ENCODE peak calls at places on chromosome 20, in eight cellular contexts. C is caudate nucleus; Z is colonic mucosa; R is CD4-positive, alpha-beta T cell; D is AG04450; B is A673; O is heart right ventricle; I is small intestine. N is an unnamed sample.

GRCh38 chr20:15628954-15629353 is 944.3 kb downstream of the KIF16B start:
- DNase-seq in Z (no peak), D (no peak), C (no peak), O (no peak), R (no peak), B (no peak), I (no peak), N (no peak)

GRCh38 chr20:62607366-62608217 is 34.7 kb upstream of the SLCO4A1 start:
- DNase-seq in C (no peak), R (no peak), D (no peak), B (no peak), O (no peak), Z (no peak), I (no peak), N (no peak)

GRCh38 chr20:36214684-36215256 is 21.5 kb upstream of the AAR2 start:
- DNase-seq in R (no peak), D (peak), O (no peak), Z (no peak), C (no peak), B (peak), I (no peak), N (no peak)

GRCh38 chr20:35563834-35564233 is 22.0 kb downstream of the ERGIC3 start:
- DNase-seq in D (no peak), R (no peak), B (no peak), Z (no peak), C (no peak), O (no peak), I (no peak), N (no peak)

GRCh38 chr20:53124075-53124532 is 151.9 kb downstream of the TSHZ2 start:
- DNase-seq in I (no peak), D (no peak), B (no peak), C (no peak), R (no peak), O (peak), Z (no peak), N (peak)

GRCh38 chr20:19653328-19653727 is 104.7 kb upstream of the RIN2 start:
- DNase-seq in B (no peak), D (no peak), C (no peak), Z (no peak), O (no peak), R (no peak), I (no peak), N (no peak)

GRCh38 chr20:22460231-22460630 is 124.1 kb downstream of the FOXA2 start:
- DNase-seq in B (no peak), C (no peak), I (no peak), D (no peak), R (no peak), Z (no peak), O (no peak), N (no peak)

GRCh38 chr20:5714261-5715041 is 35.8 kb upstream of the SHLD1 start:
- DNase-seq in R (peak), I (peak), C (no peak), Z (no peak), D (no peak), O (peak), B (no peak), N (no peak)

GRCh38 chr20:47559141-47559540 is 57.5 kb downstream of the NCOA3 start:
- DNase-seq in C (no peak), R (no peak), I (no peak), Z (no peak), D (no peak), B (no peak), O (no peak), N (no peak)

GRCh38 chr20:63920226-63920625 is 25.3 kb downstream of the DNAJC5 start:
- DNase-seq in Z (no peak), C (no peak), D (no peak), R (no peak), O (no peak), B (no peak), I (no peak), N (no peak)

GRCh38 chr20:51311636-51312479 is 230.7 kb downstream of the NFATC2 start:
- DNase-seq in I (no peak), C (no peak), O (no peak), R (no peak), D (no peak), Z (no peak), B (no peak), N (no peak)

GRCh38 chr20:44644384-44645131 is 6.9 kb downstream of the ADA start:
- DNase-seq in R (peak), Z (no peak), I (peak), B (no peak), O (no peak), D (no peak), C (no peak), N (no peak)

GRCh38 chr20:31712112-31712553 is 10.5 kb downstream of the BCL2L1 start:
- DNase-seq in O (peak), C (no peak), D (no peak), B (peak), R (no peak), Z (peak), I (peak), N (no peak)

GRCh38 chr20:35280523-35280922 is 2.6 kb upstream of the MMP24OS start:
- DNase-seq in C (no peak), I (no peak), Z (no peak), O (no peak), R (no peak), B (no peak), D (no peak), N (no peak)

GRCh38 chr20:33209789-33210188 is 7.4 kb upstream of the BPIFA3 start:
- DNase-seq in C (peak), B (peak), I (peak), O (peak), Z (peak), R (peak), D (peak), N (no peak)

GRCh38 chr20:3106185-3106584 is 21.7 kb upstream of the AVP start:
- DNase-seq in O (no peak), C (no peak), R (no peak), B (no peak), D (no peak), Z (no peak), I (no peak), N (no peak)

GRCh38 chr20:36015806-36016401 is 47.5 kb downstream of the CNBD2 start:
- DNase-seq in Z (no peak), O (no peak), B (no peak), R (no peak), I (no peak), C (no peak), D (no peak), N (no peak)

GRCh38 chr20:40868568-40869223 is 159.9 kb upstream of the TOP1 start:
- DNase-seq in R (no peak), I (no peak), Z (no peak), O (peak), C (peak), D (peak), B (no peak), N (no peak)

GRCh38 chr20:47661714-47662113 is 123.6 kb downstream of the SULF2 start:
- DNase-seq in I (no peak), Z (no peak), C (no peak), D (no peak), B (no peak), R (no peak), O (no peak), N (no peak)

GRCh38 chr20:24998631-24999445 is 6.3 kb upstream of the APMAP start:
- DNase-seq in I (peak), Z (peak), O (no peak), B (no peak), C (no peak), D (no peak), R (no peak), N (peak)
- H3K27ac ChIP-seq in I (peak), Z (no peak), O (peak), B (no peak), C (peak), D (no peak), R (no peak), N (peak)

DNA sequence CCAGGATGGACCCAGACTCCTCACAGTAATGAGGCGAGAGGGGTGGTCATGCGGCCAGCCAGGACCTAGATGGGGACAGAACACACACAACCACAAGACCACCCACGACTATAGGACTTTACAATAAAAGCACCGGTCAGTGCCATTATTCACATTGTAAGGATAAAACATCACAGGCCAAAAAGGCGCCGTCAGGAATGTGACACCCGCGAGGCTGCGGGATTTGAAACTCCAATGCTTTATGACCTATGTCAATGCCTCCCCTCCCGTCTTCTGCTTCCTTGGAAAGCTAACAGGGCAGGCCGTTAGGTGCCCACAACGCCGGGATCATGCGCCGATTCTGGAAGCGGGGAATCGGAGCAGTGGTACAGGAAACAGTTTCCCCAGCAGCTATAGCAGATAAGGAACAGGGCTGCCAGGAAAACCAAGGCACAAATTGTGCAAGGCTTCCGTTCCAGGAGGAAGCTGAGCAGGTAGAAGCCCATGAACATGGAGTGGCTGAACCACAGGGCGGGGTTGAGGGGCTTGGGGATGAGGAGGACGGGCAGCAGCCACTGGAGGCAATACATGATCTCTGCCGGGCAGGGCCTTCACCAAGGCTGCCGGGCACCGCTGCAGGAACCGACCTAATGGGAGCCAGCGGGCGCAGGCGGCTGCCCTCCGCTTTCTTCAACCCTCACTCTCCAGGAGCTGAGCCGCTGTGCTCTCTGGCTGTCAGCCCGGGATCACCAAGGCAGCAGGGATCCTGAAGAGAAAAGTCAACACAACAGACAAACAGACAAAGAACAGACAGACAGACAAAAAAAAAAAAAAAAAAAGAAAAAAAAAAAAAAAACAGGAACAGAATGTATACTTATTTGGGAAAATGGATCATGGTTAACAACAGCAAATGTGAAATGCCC is 2.2 kb upstream of the NNAT start:
- DNase-seq in O (peak), C (no peak), I (no peak), D (no peak), Z (no peak), B (no peak), R (no peak), N (no peak)
- H3K27ac ChIP-seq in O (peak), C (peak), I (no peak), D (no peak), Z (no peak), B (peak), R (no peak), N (no peak)

DNA sequence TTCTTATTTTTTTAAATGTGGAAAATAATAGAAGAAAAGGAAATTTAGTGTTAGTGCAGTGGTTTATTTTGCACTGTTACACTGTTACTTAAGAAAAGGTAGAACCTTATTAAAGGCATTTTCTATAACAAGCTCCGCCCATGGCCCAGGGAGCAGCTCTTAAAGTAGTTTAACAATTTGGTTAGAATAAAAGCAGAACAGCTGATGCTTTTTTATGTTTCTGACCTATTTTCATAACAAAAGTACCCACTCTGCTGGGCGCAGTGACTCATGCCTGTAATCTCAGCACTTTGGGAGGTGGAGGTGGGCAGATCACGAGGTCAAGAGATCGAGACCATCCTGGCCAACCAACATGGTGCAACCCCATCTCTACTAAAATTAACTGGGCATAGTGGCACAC is 32.6 kb downstream of the DSTN start:
- DNase-seq in D (no peak), Z (no peak), B (no peak), R (no peak), C (no peak), I (no peak), O (no peak), N (no peak)
- H3K27ac ChIP-seq in D (no peak), Z (no peak), B (no peak), R (no peak), C (no peak), I (no peak), O (no peak), N (peak)

DNA sequence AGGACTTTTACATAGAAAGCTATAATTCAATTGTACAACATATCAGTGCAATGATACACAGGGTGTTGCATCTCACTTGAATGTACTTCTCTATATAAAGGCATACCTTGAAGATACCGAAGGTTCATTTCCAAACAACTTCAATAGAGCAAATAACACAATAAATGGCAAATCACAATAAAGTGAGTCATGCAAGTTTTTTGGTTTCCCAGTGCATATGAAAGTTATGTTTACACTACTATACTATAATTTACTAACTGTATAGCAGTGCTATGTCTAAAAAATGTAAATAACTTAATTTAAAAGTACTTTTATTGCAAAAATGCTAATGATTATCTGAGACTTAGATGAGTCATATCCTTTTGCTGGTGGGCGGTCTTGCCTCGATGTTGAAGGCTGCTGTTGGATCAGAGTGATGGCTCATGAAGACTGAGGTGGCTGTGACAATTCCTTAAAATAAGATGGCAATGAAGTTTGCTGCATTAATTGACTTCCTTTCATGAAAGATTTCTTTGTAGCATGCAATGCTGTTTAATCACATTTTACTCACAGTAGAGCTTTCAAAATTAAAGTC is 188.8 kb downstream of the TASP1 start:
- DNase-seq in B (peak), O (no peak), C (peak), I (no peak), R (no peak), Z (no peak), D (no peak), N (no peak)
- H3K27ac ChIP-seq in B (peak), O (no peak), C (no peak), I (no peak), R (no peak), Z (no peak), D (no peak), N (no peak)

N was measured in coronary artery.